ENCODE peak calls at places on chromosome 19, in ten cellular contexts. N is tibial artery; X is heart right ventricle; Z is lung; V is stimulated activated CD4-positive, alpha-beta T cell treated with anti-CD3 and anti-CD28 coated beads, TNF-alpha, amount 100 ng/mL, for 48 hours; P is left colon; M is pulmonary artery endothelial cell; I is CD8-positive, alpha-beta T cell; Y is activated T-helper 1 cell treated with anti-CD3 and anti-CD28 coated beads, Interleukin-2, amount 50 U/mL, for 16 hours; A is mucosa of gallbladder. E is an unnamed sample.

GRCh38 chr19:54172764-54173699 is at the start of gene TMC4:
- DNase-seq in Z (peak), P (peak), V (no peak), M (no peak), X (no peak), Y (no peak), I (no peak), A (peak), N (no peak), E (no peak)

GRCh38 chr19:920051-920857 is 3.1 kb downstream of the KISS1R start:
- DNase-seq in X (no peak), Y (peak), Z (no peak), N (no peak), A (no peak), I (peak), M (no peak), V (peak), P (peak), E (no peak)

GRCh38 chr19:27824108-27824507 is 1388.8 kb downstream of the UQCRFS1 start:
- DNase-seq in X (no peak), N (no peak), Y (no peak), V (no peak), I (no peak), Z (no peak), P (no peak), A (no peak), M (no peak), E (no peak)

GRCh38 chr19:51368366-51369282 is at the start of gene CLDND2:
- DNase-seq in V (no peak), P (no peak), X (no peak), Y (no peak), N (no peak), M (no peak), A (no peak), I (no peak), Z (no peak), E (peak)

GRCh38 chr19:10000171-10000826 is 10.0 kb downstream of the COL5A3 start:
- DNase-seq in A (peak), Z (peak), I (peak), N (peak), Y (peak), P (peak), X (peak), V (peak), M (no peak), E (no peak)

GRCh38 chr19:2867025-2867991 is at the start of gene ZNF556:
- DNase-seq in Y (no peak), Z (no peak), V (no peak), M (no peak), P (no peak), I (no peak), A (no peak), N (no peak), X (no peak), E (no peak)

GRCh38 chr19:7507884-7508283 is 8.0 kb upstream of the ZNF358 start:
- DNase-seq in I (no peak), X (peak), P (peak), N (peak), Y (no peak), A (peak), V (no peak), M (peak), Z (peak), E (no peak)

GRCh38 chr19:18304496-18305312 is 18.2 kb downstream of the LSM4 start:
- DNase-seq in A (peak), M (no peak), Z (peak), I (peak), N (peak), X (peak), V (peak), Y (peak), P (peak), E (peak)

GRCh38 chr19:45402469-45403070 is 2.3 kb downstream of the PPP1R13L start:
- DNase-seq in M (no peak), Y (no peak), N (no peak), Z (peak), I (no peak), P (peak), V (no peak), X (peak), A (no peak), E (no peak)

GRCh38 chr19:55656552-55656951 is 1.7 kb downstream of the U2AF2 start:
- DNase-seq in N (no peak), Z (no peak), A (no peak), P (no peak), Y (no peak), V (no peak), I (no peak), M (no peak), X (no peak), E (no peak)

GRCh38 chr19:42412661-42413076 is 14.5 kb downstream of the LIPE start:
- DNase-seq in A (no peak), X (peak), Y (no peak), M (no peak), P (no peak), I (no peak), V (no peak), Z (no peak), N (no peak), E (no peak)

GRCh38 chr19:45939792-45940514 is 25.4 kb upstream of the NANOS2 start:
- DNase-seq in P (no peak), Z (no peak), Y (no peak), N (peak), X (no peak), V (no peak), A (no peak), M (no peak), I (no peak), E (no peak)

GRCh38 chr19:53906211-53907192 is 2.6 kb upstream of the CACNG7 start:
- DNase-seq in Y (peak), P (no peak), Z (peak), I (peak), M (no peak), N (no peak), A (peak), V (peak), X (peak), E (peak)

GRCh38 chr19:1042689-1043511 is 3.0 kb downstream of the ABCA7 start:
- DNase-seq in P (peak), Y (no peak), Z (no peak), I (no peak), A (no peak), X (no peak), V (no peak), N (no peak), M (no peak), E (no peak)

GRCh38 chr19:52936958-52937334 is 13.7 kb upstream of the ZNF888 start:
- DNase-seq in I (no peak), N (peak), P (no peak), V (no peak), Z (no peak), X (no peak), M (no peak), A (no peak), Y (no peak), E (no peak)

GRCh38 chr19:485122-485521 is 11.2 kb upstream of the MADCAM1 start:
- DNase-seq in N (no peak), M (no peak), I (no peak), Y (no peak), Z (no peak), A (no peak), X (no peak), V (no peak), P (no peak), E (no peak)

GRCh38 chr19:289651-290538 is 1.3 kb downstream of the PLPP2 start:
- DNase-seq in M (peak), A (peak), N (no peak), V (no peak), Z (no peak), P (peak), X (no peak), I (peak), Y (no peak), E (no peak)

GRCh38 chr19:16030964-16031871 is 45.1 kb upstream of the TPM4 start:
- DNase-seq in P (peak), N (no peak), V (no peak), M (no peak), I (no peak), A (no peak), Y (no peak), Z (no peak), X (no peak), E (no peak)

GRCh38 chr19:2428027-2428690 is 773 bp upstream of the TIMM13 start:
- DNase-seq in V (no peak), A (no peak), I (no peak), Y (no peak), M (no peak), P (peak), X (no peak), N (no peak), Z (no peak), E (no peak)

GRCh38 chr19:45150180-45150579 is 10.6 kb downstream of the NKPD1 start:
- DNase-seq in X (no peak), V (no peak), Z (no peak), M (no peak), Y (no peak), N (no peak), P (no peak), I (no peak), A (no peak), E (no peak)

GRCh38 chr19:53912653-53913052 is 3.6 kb downstream of the CACNG7 start:
- DNase-seq in N (no peak), Y (no peak), X (no peak), I (no peak), A (no peak), P (no peak), V (no peak), M (no peak), Z (no peak), E (no peak)